ENCODE peak calls at places on chromosomes 6 and 20, in six cellular contexts. G is posterior vena cava, Z is NCI-H1436 treated with DMSO at 0.1 percent for 48 hours, K is GDM1, O is cerebellar cortex, J is NCI-H1694 treated with DMSO at 0.1 percent for 48 hours. S is an unnamed sample.

GRCh38 chr20:1894471-1894950 is 696 bp upstream of the SIRPA start:
- DNase-seq in K (peak; percentile 50), Z (no peak), O (no peak), J (no peak), G (peak; percentile 86), S (no peak)

GRCh38 chr6:166567107-166567506 is 19.4 kb downstream of the RAMACL start:
- DNase-seq in O (no peak), J (no peak), K (no peak), G (peak; percentile 63), Z (no peak), S (no peak)

GRCh38 chr20:62500237-62500864 is 24.6 kb upstream of the GATA5 start:
- DNase-seq in J (no peak), Z (no peak), G (peak; percentile 93), K (peak; percentile 61), O (peak; percentile 56), S (peak; percentile 40)

GRCh38 chr6:105911106-105911629 is 175.0 kb upstream of the PRDM1 start:
- DNase-seq in O (peak; percentile 81), Z (no peak), J (no peak), K (no peak), G (no peak), S (no peak)

GRCh38 chr20:63394069-63394468 is 32.9 kb upstream of the CHRNA4 start:
- DNase-seq in O (peak; percentile 71), K (no peak), G (no peak), Z (no peak), J (peak; percentile 43), S (peak; percentile 82)

GRCh38 chr6:136137008-136137689 is 113.0 kb downstream of the MTFR2 start:
- DNase-seq in J (no peak), O (no peak), K (no peak), G (no peak), Z (no peak), S (peak; percentile 17)

GRCh38 chr6:9482030-9482731 is 932.7 kb downstream of the TFAP2A start:
- DNase-seq in Z (no peak), J (no peak), O (no peak), K (no peak), G (no peak), S (no peak)

GRCh38 chr6:110221738-110222137 is 41.5 kb downstream of the CDC40 start:
- DNase-seq in J (no peak), O (no peak), G (no peak), K (no peak), Z (no peak), S (no peak)

GRCh38 chr6:9140181-9140580 is 704.8 kb upstream of the SLC35B3 start:
- DNase-seq in G (no peak), K (no peak), Z (peak; percentile 75), O (peak; percentile 75), J (peak; percentile 70), S (peak; percentile 73)

GRCh38 chr6:35151472-35151871 is 10.3 kb upstream of the TCP11 start:
- DNase-seq in Z (no peak), O (no peak), J (no peak), K (no peak), G (no peak), S (no peak)

GRCh38 chr6:127518710-127519468 is at the start of gene MTCL3:
- DNase-seq in K (no peak), G (peak; percentile 80), Z (peak; percentile 71), J (peak; percentile 92), O (peak; percentile 64), S (peak; percentile 98)

GRCh38 chr6:80531676-80532619 is 425.5 kb downstream of the BCKDHB start:
- DNase-seq in K (no peak), Z (no peak), J (no peak), G (no peak), O (no peak), S (no peak)

GRCh38 chr20:34367155-34367554 is 4.1 kb downstream of the ITCH start:
- DNase-seq in K (no peak), J (no peak), G (no peak), O (no peak), Z (no peak), S (no peak)

GRCh38 chr20:13035399-13036173 is 26.8 kb downstream of the SPTLC3 start:
- DNase-seq in K (no peak), Z (no peak), O (no peak), G (no peak), J (no peak), S (no peak)

GRCh38 chr6:90000864-90001731 is 106.8 kb downstream of the GJA10 start:
- DNase-seq in J (peak; percentile 72), G (no peak), O (no peak), Z (no peak), K (no peak), S (peak; percentile 50)

GRCh38 chr6:20610636-20611200 is 76.5 kb downstream of the CDKAL1 start:
- DNase-seq in O (no peak), K (no peak), J (no peak), G (no peak), Z (no peak), S (no peak)

GRCh38 chr6:134553941-134554340 is 236.0 kb upstream of the SGK1 start:
- DNase-seq in G (no peak), J (no peak), K (no peak), O (no peak), Z (no peak), S (no peak)

GRCh38 chr20:41204304-41205265 is 67.2 kb downstream of the PLCG1 start:
- DNase-seq in J (no peak), K (no peak), Z (no peak), G (no peak), O (no peak), S (no peak)

GRCh38 chr6:161422710-161423109 is 148.8 kb upstream of the AGPAT4 start:
- DNase-seq in Z (no peak), O (no peak), K (no peak), J (no peak), G (no peak), S (no peak)

GRCh38 chr6:4610256-4610655 is 165.9 kb upstream of the CDYL start:
- DNase-seq in K (no peak), Z (no peak), J (no peak), G (peak; percentile 85), O (no peak), S (no peak)

GRCh38 chr20:18267815-18268214 is 20.5 kb upstream of the ZNF133 start:
- DNase-seq in G (no peak), K (no peak), O (no peak), Z (no peak), J (no peak), S (no peak)

GRCh38 chr6:139124887-139125672 is 9.8 kb upstream of the HECA start:
- DNase-seq in O (no peak), J (peak; percentile 12), K (peak; percentile 81), Z (no peak), G (peak; percentile 80), S (no peak)

GRCh38 chr6:141956046-141956761 is 176.5 kb upstream of the GJE1 start:
- DNase-seq in Z (no peak), G (no peak), J (no peak), K (no peak), O (no peak), S (peak; percentile 14)

GRCh38 chr6:50602191-50602810 is 111.0 kb upstream of the TFAP2D start:
- DNase-seq in O (peak; percentile 40), Z (no peak), K (no peak), G (no peak), J (peak; percentile 1), S (peak; percentile 21)

GRCh38 chr20:50520222-50520877 is 10.2 kb downstream of the PTPN1 start:
- DNase-seq in O (no peak), Z (no peak), J (no peak), K (no peak), G (no peak), S (no peak)

GRCh38 chr6:41039060-41039998 is at the start of gene UNC5CL:
- DNase-seq in O (peak; percentile 21), K (no peak), G (no peak), J (no peak), Z (no peak), S (peak; percentile 54)

GRCh38 chr20:1209447-1210387 is 6.5 kb downstream of the C20orf202 start:
- DNase-seq in G (no peak), K (no peak), O (peak; percentile 23), Z (no peak), J (no peak), S (no peak)

GRCh38 chr6:169635345-169635744 is 66.5 kb downstream of the WDR27 start:
- DNase-seq in G (no peak), J (no peak), K (no peak), Z (no peak), O (no peak), S (no peak)

GRCh38 chr6:168319279-168320051 is at the start of gene DACT2:
- DNase-seq in K (no peak), O (no peak), G (no peak), Z (no peak), J (no peak), S (no peak)

GRCh38 chr6:167139761-167140160 is 16.9 kb downstream of the CCR6 start:
- DNase-seq in O (no peak), G (no peak), Z (no peak), K (no peak), J (no peak), S (no peak)

GRCh38 chr20:49888341-49889244 is 26.7 kb downstream of the SPATA2 start:
- DNase-seq in K (peak; percentile 12), Z (no peak), J (peak; percentile 78), G (peak; percentile 86), O (peak; percentile 95), S (peak; percentile 3)

GRCh38 chr20:46562373-46563169 is 12.1 kb upstream of the OCSTAMP start:
- DNase-seq in O (peak; percentile 87), J (peak; percentile 64), Z (peak; percentile 32), G (peak; percentile 84), K (peak; percentile 35), S (no peak)

GRCh38 chr6:137084090-137084489 is 39.3 kb upstream of the IL20RA start:
- DNase-seq in O (no peak), J (no peak), Z (no peak), G (no peak), K (no peak), S (no peak)

GRCh38 chr6:160131636-160132296 is 10.2 kb downstream of the SLC22A1 start:
- DNase-seq in O (no peak), Z (no peak), K (no peak), J (no peak), G (no peak), S (no peak)

GRCh38 chr6:89073014-89073620 is 7.4 kb upstream of the PNRC1 start:
- DNase-seq in G (no peak), O (no peak), K (peak; percentile 72), J (no peak), Z (no peak), S (no peak)

GRCh38 chr6:113362542-113363430 is 494.4 kb upstream of the MARCKS start:
- DNase-seq in O (no peak), G (no peak), J (no peak), Z (no peak), K (no peak), S (no peak)

GRCh38 chr6:36519352-36519751 is 27.9 kb downstream of the STK38 start:
- DNase-seq in J (no peak), O (no peak), K (no peak), G (no peak), Z (no peak), S (no peak)

S was measured in DMS79 treated with DMSO at 0.1 percent for 48 hours.